ENCODE peak calls at places on chromosomes 5 and 9, in five cellular contexts. B is spleen, T is cardiac muscle cell, E is ascending aorta, J is GM23338. G is an unnamed sample.

GRCh38 chr9:71929791-71930440 is 18.5 kb downstream of the C9orf85 start:
- DNase-seq in B (no peak), T (no peak), E (no peak), J (no peak), G (no peak)

GRCh38 chr5:63959177-63959982 is 2.9 kb downstream of the HTR1A start:
- DNase-seq in B (peak), T (peak), E (no peak), J (peak), G (no peak)

GRCh38 chr5:36815871-36816270 is 60.7 kb upstream of the NIPBL start:
- DNase-seq in B (no peak), T (no peak), E (no peak), J (no peak), G (no peak)

GRCh38 chr9:77978086-77978781 is 53.4 kb downstream of the GNAQ start:
- DNase-seq in B (no peak), T (no peak), E (no peak), J (no peak), G (no peak)

GRCh38 chr5:1792842-1793266 is 6.8 kb downstream of the MRPL36 start:
- DNase-seq in B (peak), T (peak), E (no peak), J (no peak), G (peak)

GRCh38 chr9:130243015-130243881 is 22.3 kb upstream of the HMCN2 start:
- DNase-seq in B (peak), T (peak), E (no peak), J (peak), G (peak)

GRCh38 chr5:137778772-137779564 is 24.8 kb upstream of the HNRNPA0 start:
- DNase-seq in B (no peak), T (peak), E (no peak), J (peak), G (peak)

GRCh38 chr5:36396640-36397039 is 94.9 kb upstream of the RANBP3L start:
- DNase-seq in B (no peak), T (peak), E (no peak), J (no peak), G (peak)

GRCh38 chr9:92507005-92507404 is 24.7 kb upstream of the ASPN start:
- DNase-seq in B (no peak), T (peak), E (no peak), J (no peak), G (no peak)

GRCh38 chr5:179427676-179428056 is 82.4 kb upstream of the ADAMTS2 start:
- DNase-seq in B (peak), T (no peak), E (no peak), J (no peak), G (no peak)

GRCh38 chr5:173010547-173011464 is 27.2 kb downstream of the ATP6V0E1 start:
- DNase-seq in B (no peak), T (peak), E (no peak), J (peak), G (peak)

DNA sequence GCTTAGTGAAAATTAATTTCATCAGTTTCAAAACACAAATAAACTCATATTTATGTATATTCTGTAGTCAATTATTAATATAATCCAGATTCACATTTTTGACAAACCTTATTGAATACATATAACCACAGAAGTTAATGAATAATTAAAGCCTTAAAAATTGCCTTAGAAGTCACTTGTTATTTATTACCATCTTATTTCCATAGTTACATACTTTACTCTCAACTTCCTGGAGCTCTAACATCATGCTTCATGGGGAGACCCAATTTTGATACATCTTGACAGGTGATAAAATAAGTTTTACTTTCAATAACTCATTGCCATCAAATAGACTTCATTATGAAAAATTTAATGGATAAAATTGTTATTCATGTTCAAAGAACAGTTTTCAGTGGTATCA is 1038.7 kb downstream of the PTPRD start:
- DNase-seq in B (no peak), T (no peak), E (no peak), J (no peak), G (no peak)
- TF ChIP-seq CTCF in B (no peak), T (no peak), E (no peak), J (no peak), G (no peak)

GRCh38 chr9:75090579-75090978 is 2.3 kb downstream of the OSTF1 start:
- DNase-seq in B (no peak), T (no peak), E (no peak), J (no peak), G (no peak)
- H3K4me3 ChIP-seq in B (no peak), T (no peak), E (no peak), J (no peak), G (no peak)

DNA sequence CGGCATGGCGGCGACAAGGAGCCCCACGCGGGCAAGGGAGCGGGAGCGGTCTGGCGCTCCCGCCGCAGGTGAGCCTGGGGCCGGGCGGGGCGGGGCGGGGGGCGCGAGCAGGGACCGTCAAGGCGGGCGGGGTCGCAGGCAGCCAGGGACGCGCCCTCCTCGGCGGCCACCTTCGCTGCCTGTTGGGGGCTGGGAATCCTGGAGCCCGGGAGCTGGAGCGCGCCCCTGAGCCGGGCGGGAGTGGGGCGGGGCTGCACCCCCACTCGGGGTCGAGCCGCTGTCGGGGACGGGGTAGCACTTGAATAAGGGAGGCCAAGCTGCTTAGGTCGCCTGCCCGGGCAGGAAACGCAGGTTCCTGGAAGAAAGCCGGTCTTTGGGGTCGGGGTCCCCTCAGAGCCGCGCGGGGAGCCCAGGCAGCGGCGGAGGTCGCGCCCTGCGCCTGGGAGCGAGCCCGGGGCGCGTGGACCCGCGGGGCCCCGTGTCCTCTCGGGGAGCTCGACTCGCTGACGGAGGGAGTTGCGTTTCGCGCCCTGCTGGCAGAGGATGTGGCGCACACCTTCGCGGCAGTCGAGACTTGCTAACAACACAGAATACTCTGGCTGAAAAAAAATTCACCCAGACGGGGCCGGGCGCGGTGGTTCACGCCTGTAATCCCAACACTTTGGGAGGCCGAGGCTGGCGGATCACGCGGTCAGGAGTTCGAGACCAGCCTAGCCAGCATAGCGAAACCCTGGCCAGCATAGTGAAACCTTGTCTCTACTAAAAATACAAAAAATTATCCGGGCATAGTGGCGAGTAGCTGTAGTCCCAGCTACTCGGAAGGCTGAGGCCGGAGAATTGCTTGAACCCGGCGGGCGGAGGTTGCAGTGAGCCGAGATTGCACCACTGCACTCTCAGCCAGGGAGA is 552 bp downstream of the OTULINL start:
- DNase-seq in B (peak), T (peak), E (no peak), J (peak), G (peak)
- TF ChIP-seq CTCF in B (no peak), T (peak), E (peak), J (no peak), G (no peak)

DNA sequence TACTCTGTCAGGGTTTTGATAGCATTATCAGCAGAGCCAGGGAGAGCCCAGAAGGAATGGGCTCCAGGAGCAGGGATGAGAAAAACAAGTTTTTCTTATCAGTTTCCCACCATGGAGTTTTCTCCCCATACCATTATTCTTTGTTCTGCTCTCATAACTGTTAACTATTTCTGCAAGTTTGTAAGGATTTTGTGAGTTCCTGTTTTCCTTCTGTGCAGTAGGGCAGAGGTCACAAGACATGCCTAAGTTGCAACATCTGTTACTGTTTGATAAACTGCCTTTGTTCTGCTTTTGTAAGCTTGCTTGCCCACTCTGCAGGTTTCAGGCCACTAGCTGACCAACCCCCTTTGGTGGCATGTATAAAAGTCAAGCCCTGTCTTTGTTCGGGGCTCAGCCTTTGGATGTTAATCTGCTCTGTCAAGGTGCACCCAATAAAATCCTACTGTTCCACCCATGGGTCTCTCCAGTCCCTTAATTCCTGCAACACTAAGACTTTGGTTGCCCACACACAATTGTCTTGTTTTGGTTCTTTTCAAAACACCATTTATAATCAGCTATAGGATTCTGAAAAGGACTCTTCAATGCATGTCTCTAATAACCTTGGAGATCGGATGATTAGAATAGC is 545.4 kb downstream of the CDH9 start:
- DNase-seq in B (no peak), T (no peak), E (no peak), J (peak), G (no peak)
- H3K4me3 ChIP-seq in B (no peak), T (no peak), E (no peak), J (no peak), G (no peak)

GRCh38 chr5:90135979-90136378 is 273.6 kb downstream of the CETN3 start:
- DNase-seq in B (no peak), T (no peak), E (no peak), J (peak), G (no peak)
- TF ChIP-seq CTCF in B (no peak), T (no peak), E (no peak), J (peak), G (peak)

GRCh38 chr5:149381986-149382338 is 2.9 kb upstream of the IL17B start:
- DNase-seq in B (peak), T (peak), E (no peak), J (peak), G (peak)
- H3K4me3 ChIP-seq in B (no peak), T (no peak), E (no peak), J (no peak), G (no peak)

G was measured in fibroblast of pulmonary artery.